ENCODE peak calls at places on chromosomes 4 and X, in four cellular contexts. G is K562, D is GM12878, X is HepG2. W is an unnamed sample.

GRCh38 chr4:53963786-53964185 is 100.6 kb downstream of the CHIC2 start:
- DNase-seq in G (no peak), D (no peak), X (no peak), W (no peak)

GRCh38 chr4:2255501-2256155 is 6.3 kb downstream of the MXD4 start:
- DNase-seq in G (no peak), D (no peak), X (no peak), W (no peak)

GRCh38 chr4:110195561-110196205 is 2.7 kb downstream of the ELOVL6 start:
- DNase-seq in G (no peak), D (no peak), X (no peak), W (peak)

GRCh38 chr4:186701273-186701672 is 22.4 kb downstream of the FAT1 start:
- DNase-seq in G (no peak), D (no peak), X (peak), W (no peak)

GRCh38 chrX:153648358-153649177 is 1.6 kb downstream of the DUSP9 start:
- DNase-seq in G (no peak), D (no peak), X (no peak), W (no peak)

GRCh38 chrX:132090370-132091152 is 37.3 kb downstream of the FRMD7 start:
- DNase-seq in G (no peak), D (no peak), X (no peak), W (no peak)

GRCh38 chr4:25466966-25467697 is 90.1 kb downstream of the ANAPC4 start:
- DNase-seq in G (no peak), D (no peak), X (no peak), W (no peak)

GRCh38 chr4:80182237-80182866 is 15.0 kb upstream of the PRDM8 start:
- DNase-seq in G (no peak), D (no peak), X (no peak), W (no peak)

GRCh38 chr4:31461425-31461824 is 741.3 kb downstream of the PCDH7 start:
- DNase-seq in G (no peak), D (no peak), X (no peak), W (no peak)

GRCh38 chrX:150032742-150033141 is 94.5 kb upstream of the EOLA2 start:
- DNase-seq in G (no peak), D (no peak), X (no peak), W (no peak)

GRCh38 chrX:49106930-49107329 is 16.6 kb downstream of the GPKOW start:
- DNase-seq in G (peak), D (no peak), X (peak), W (peak)

GRCh38 chr4:154009191-154009590 is 220.3 kb upstream of the SFRP2 start:
- DNase-seq in G (no peak), D (no peak), X (no peak), W (no peak)

GRCh38 chr4:154014401-154015105 is 225.7 kb upstream of the SFRP2 start:
- DNase-seq in G (no peak), D (no peak), X (no peak), W (no peak)

GRCh38 chr4:154013576-154013975 is 224.7 kb upstream of the SFRP2 start:
- DNase-seq in G (no peak), D (no peak), X (no peak), W (no peak)

GRCh38 chr4:154010377-154010776 is 221.5 kb upstream of the SFRP2 start:
- DNase-seq in G (no peak), D (no peak), X (no peak), W (no peak)

DNA sequence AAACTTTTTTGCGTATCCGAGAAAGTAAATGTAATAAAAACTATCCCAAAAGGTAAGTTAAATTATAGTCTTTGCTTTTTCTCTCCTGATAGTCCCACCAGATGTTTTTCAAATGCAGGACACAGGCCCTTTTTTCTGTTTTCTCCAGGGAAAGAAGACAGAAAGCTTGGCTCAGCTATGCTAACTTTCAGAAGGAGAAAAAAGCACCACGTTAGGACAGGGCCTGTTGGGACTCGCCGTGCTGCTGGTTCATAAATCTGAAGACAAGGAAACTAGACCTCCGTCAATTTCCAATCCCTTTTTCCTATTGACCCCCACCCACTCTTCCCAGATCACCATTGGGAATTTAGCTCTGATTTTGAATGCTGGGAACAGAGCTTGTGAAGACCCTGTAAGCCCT is 220.9 kb upstream of the SFRP2 start:
- DNase-seq in G (no peak), D (no peak), X (no peak), W (no peak)
- TF ChIP-seq SP1 in G (no peak), D (no peak), X (no peak), W (no peak)

DNA sequence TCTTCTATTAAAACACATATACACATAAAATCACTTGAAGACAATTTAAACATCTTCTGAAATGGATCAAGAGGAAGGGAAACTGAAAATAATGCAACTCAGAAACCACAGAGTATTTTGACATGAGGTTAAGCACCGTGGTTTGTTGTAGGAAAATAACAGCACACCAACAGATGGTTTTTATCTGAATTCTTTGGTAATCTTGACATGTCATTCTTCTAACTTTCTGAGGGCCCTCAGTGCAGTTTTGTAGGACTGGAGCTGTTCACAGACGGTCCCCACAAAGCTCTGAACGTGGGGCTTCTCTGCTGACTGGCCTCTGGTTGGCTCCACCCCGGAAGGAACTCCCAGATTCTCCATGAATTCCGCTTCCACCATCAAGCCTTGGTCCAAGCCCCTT is 16.0 kb upstream of the TLR8 start:
- DNase-seq in G (no peak), D (peak), X (no peak), W (no peak)
- TF ChIP-seq BHLHE40 in G (no peak), D (peak), X (no peak), W (no peak)

GRCh38 chrX:19225906-19226305 is 103.6 kb upstream of the ADGRG2 start:
- DNase-seq in G (peak), D (no peak), X (no peak), W (peak)
- TF ChIP-seq SP1 in G (no peak), D (no peak), X (no peak), W (no peak)

DNA sequence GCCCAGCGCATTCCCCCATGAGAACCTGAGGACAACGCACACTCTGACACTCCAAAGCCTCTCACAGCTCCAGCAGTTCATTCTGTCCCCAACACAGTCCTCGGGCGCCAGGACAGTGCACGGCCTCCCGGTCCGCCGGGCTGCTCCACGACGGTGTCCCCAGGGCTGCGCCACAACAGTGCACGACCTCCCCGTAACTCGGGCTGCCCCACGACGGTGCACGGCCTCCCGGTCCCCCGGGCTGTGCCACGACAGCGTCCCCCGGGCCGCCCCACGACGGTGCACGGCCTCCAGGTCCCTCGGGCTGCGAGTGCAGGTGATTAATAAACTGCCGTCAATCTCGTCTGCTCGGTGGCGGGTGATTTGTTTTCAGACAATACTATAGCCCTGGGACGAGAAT is 585.1 kb upstream of the FRG1 start:
- DNase-seq in G (no peak), D (no peak), X (no peak), W (no peak)
- TF ChIP-seq BHLHE40 in G (no peak), D (no peak), X (no peak), W (no peak)

GRCh38 chr4:122577808-122578781 is 42.8 kb downstream of the IL21 start:
- DNase-seq in G (peak), D (no peak), X (peak), W (peak)
- TF ChIP-seq SP1 in G (no peak), D (no peak), X (no peak), W (no peak)

DNA sequence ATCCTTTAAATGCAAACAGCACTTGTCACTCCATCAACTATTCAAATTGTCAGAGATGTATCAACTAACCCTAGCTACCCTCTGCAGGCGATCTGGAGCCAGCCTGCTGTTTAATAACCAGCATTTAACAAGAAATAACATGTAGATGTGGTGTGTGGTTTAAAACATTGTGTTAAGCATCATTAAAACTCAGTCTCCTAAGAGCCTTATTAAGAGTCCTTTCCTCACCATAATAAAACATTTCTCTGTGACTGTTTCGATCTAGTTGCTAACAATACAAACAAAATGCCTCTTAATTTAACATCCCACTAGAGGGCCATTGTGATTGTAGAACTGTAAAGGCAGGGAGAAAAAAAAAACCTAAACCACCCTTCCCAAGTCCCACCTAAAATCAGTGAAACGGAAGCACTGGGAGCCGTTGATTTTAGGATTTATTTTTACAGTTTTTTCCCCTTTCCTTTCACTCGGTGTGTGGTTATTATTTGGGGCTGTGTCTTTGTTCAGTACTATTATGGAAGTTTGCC is 708.6 kb downstream of the C4orf33 start:
- DNase-seq in G (no peak), D (no peak), X (no peak), W (peak)
- TF ChIP-seq BHLHE40 in G (no peak), D (no peak), X (no peak), W (no peak)

DNA sequence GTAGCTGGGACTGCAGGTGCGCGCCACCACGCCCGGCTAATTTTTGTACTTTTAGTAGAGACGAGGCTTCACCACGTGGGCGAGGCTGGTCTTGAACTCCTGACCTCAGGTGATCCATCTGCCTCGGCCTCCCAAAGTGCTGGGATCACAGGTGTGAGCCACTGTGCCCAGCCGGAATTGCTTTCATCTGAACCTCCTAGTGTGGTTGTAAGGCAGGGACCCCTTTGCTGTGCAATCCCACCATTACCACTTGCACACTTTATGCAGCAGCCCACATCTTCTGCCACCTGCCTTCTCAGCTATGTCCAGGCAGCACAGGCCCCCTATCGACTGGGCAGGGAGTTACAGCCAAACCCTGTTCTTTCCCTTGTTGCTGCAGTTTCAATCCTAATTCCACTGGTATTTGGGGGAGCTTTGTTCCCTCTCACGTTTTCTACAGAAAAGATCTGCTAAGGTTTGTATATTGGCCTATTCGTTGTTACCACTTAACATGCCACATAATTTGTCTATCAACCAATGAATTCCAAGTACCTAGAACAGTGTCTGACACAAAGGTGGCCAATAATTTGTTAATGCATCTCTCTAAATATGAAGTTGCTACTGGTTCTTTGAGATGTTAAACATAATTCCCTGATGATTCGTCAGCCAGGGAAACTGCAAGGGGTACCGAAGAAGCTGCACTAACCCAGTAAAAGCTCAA is 6.5 kb downstream of the RPL39 start:
- DNase-seq in G (peak), D (no peak), X (no peak), W (peak)
- TF ChIP-seq SP1 in G (no peak), D (no peak), X (no peak), W (no peak)

GRCh38 chrX:17814557-17814956 is 46.5 kb downstream of the RAI2 start:
- DNase-seq in G (no peak), D (no peak), X (no peak), W (no peak)

GRCh38 chrX:17813277-17813676 is 47.8 kb downstream of the RAI2 start:
- DNase-seq in G (no peak), D (no peak), X (no peak), W (no peak)

GRCh38 chrX:17814059-17814458 is 47.0 kb downstream of the RAI2 start:
- DNase-seq in G (no peak), D (no peak), X (no peak), W (no peak)

GRCh38 chrX:17818729-17819128 is 42.4 kb downstream of the RAI2 start:
- DNase-seq in G (no peak), D (no peak), X (no peak), W (no peak)

GRCh38 chrX:17817242-17817641 is 43.9 kb downstream of the RAI2 start:
- DNase-seq in G (no peak), D (no peak), X (no peak), W (no peak)
- TF ChIP-seq BHLHE40 in G (no peak), D (no peak), X (no peak), W (no peak)

W was measured in HEK293T.